ENCODE peak calls at places on chromosomes 2 and 18, in six cellular contexts. V is D721Med, R is pons, I is NCI-H526, K is astrocyte of the spinal cord, P is NCI-H226. O is an unnamed sample.

GRCh38 chr2:241982711-241983570 is 113.4 kb downstream of the RTP5 start:
- DNase-seq in V (no peak), R (no peak), I (no peak), K (no peak), P (no peak), O (no peak)

GRCh38 chr18:58776084-58776483 is 88.6 kb upstream of the ZNF532 start:
- DNase-seq in V (no peak), R (no peak), I (no peak), K (no peak), P (no peak), O (no peak)

GRCh38 chr2:159035790-159036411 is 67.5 kb downstream of the TANC1 start:
- DNase-seq in V (no peak), R (peak), I (peak), K (peak), P (peak), O (no peak)

GRCh38 chr2:181632733-181633401 is 24.0 kb downstream of the CERKL start:
- DNase-seq in V (no peak), R (no peak), I (no peak), K (no peak), P (no peak), O (no peak)

GRCh38 chr18:48805826-48806535 is 144.8 kb downstream of the SMAD7 start:
- DNase-seq in V (no peak), R (no peak), I (no peak), K (no peak), P (no peak), O (no peak)

GRCh38 chr2:145752091-145752806 is 1232.3 kb upstream of the ZEB2 start:
- DNase-seq in V (peak), R (peak), I (peak), K (peak), P (peak), O (peak)

GRCh38 chr2:38626326-38627031 is 23.8 kb upstream of the HNRNPLL start:
- DNase-seq in V (no peak), R (no peak), I (no peak), K (no peak), P (no peak), O (no peak)

GRCh38 chr2:149767516-149767974 is 180.0 kb upstream of the MMADHC start:
- DNase-seq in V (no peak), R (peak), I (no peak), K (peak), P (peak), O (no peak)

GRCh38 chr2:121860033-121860810 is 104.8 kb downstream of the TSN start:
- DNase-seq in V (no peak), R (no peak), I (no peak), K (no peak), P (no peak), O (no peak)

GRCh38 chr2:96540136-96540535 is 3.6 kb downstream of the ARID5A start:
- DNase-seq in V (no peak), R (no peak), I (no peak), K (peak), P (peak), O (no peak)

GRCh38 chr2:189372688-189373257 is 68.5 kb upstream of the WDR75 start:
- DNase-seq in V (no peak), R (no peak), I (no peak), K (no peak), P (no peak), O (no peak)